ENCODE peak calls at places on chromosomes 6 and 20, in five cellular contexts. One of them, this sample, is unnamed.
A peak's percentile ranks its signal among the peaks of the same experiment; 100 is the strongest.

GRCh38 chr6:14924126-14925024 is 321.5 kb upstream of the JARID2 start:
- DNase-seq in IMR-90: peak; percentile 55
- DNase-seq in H1: peak; percentile 62
- DNase-seq in H9: peak; percentile 82
- DNase-seq in mesenchymal stem cell: peak; percentile 16
- DNase-seq in this sample: peak; percentile 91

GRCh38 chr20:8248051-8248450 is 116.0 kb downstream of the PLCB1 start:
- DNase-seq in IMR-90: no peak
- DNase-seq in H1: no peak
- DNase-seq in H9: no peak
- DNase-seq in mesenchymal stem cell: no peak
- DNase-seq in this sample: peak; percentile 30

GRCh38 chr6:30154709-30155521 is 6.1 kb downstream of the TRIM10 start:
- DNase-seq in IMR-90: peak; percentile 50
- DNase-seq in H1: no peak
- DNase-seq in H9: no peak
- DNase-seq in mesenchymal stem cell: peak; percentile 7
- DNase-seq in this sample: no peak

GRCh38 chr20:33273117-33273851 is 9.7 kb upstream of the BPIFB1 start:
- DNase-seq in IMR-90: no peak
- DNase-seq in H1: no peak
- DNase-seq in H9: no peak
- DNase-seq in mesenchymal stem cell: no peak
- DNase-seq in this sample: peak; percentile 32

GRCh38 chr6:154370545-154370944 is 13.9 kb upstream of the IPCEF1 start:
- DNase-seq in IMR-90: peak; percentile 58
- DNase-seq in H1: no peak
- DNase-seq in H9: no peak
- DNase-seq in mesenchymal stem cell: peak; percentile 41
- DNase-seq in this sample: no peak

GRCh38 chr6:39493174-39493573 is 170.7 kb upstream of the KCNK16 start:
- DNase-seq in IMR-90: no peak
- DNase-seq in H1: no peak
- DNase-seq in H9: no peak
- DNase-seq in mesenchymal stem cell: peak; percentile 66
- DNase-seq in this sample: peak; percentile 11

GRCh38 chr6:106051241-106051640 is 34.9 kb upstream of the PRDM1 start:
- DNase-seq in IMR-90: no peak
- DNase-seq in H1: peak; percentile 79
- DNase-seq in H9: peak; percentile 80
- DNase-seq in mesenchymal stem cell: no peak
- DNase-seq in this sample: no peak

GRCh38 chr20:43666376-43667328 is at the start of gene MYBL2:
- DNase-seq in IMR-90: peak; percentile 45
- DNase-seq in H1: peak; percentile 84
- DNase-seq in H9: peak; percentile 87
- DNase-seq in mesenchymal stem cell: peak; percentile 63
- DNase-seq in this sample: peak; percentile 47

GRCh38 chr20:37347891-37348642 is 2.1 kb downstream of the SRC start:
- DNase-seq in IMR-90: no peak
- DNase-seq in H1: no peak
- DNase-seq in H9: no peak
- DNase-seq in mesenchymal stem cell: no peak
- DNase-seq in this sample: no peak
- H2BK5ac ChIP-seq in IMR-90: no peak overlapping the region
- H2BK5ac ChIP-seq in H1: no peak overlapping the region
- H2BK5ac ChIP-seq in H9: no peak overlapping the region
- H2BK5ac ChIP-seq in mesenchymal stem cell: no peak overlapping the region
- H2BK5ac ChIP-seq in this sample: peak overlapping the region; percentile 24

GRCh38 chr20:51303731-51304670 is 238.5 kb downstream of the NFATC2 start:
- DNase-seq in IMR-90: no peak
- DNase-seq in H1: no peak
- DNase-seq in H9: no peak
- DNase-seq in mesenchymal stem cell: no peak
- DNase-seq in this sample: peak; percentile 81
- H2BK5ac ChIP-seq in IMR-90: no peak overlapping the region
- H2BK5ac ChIP-seq in H1: peak overlapping the region; percentile 1
- H2BK5ac ChIP-seq in H9: no peak overlapping the region
- H2BK5ac ChIP-seq in mesenchymal stem cell: no peak overlapping the region
- H2BK5ac ChIP-seq in this sample: peak overlapping the region; percentile 12

DNA sequence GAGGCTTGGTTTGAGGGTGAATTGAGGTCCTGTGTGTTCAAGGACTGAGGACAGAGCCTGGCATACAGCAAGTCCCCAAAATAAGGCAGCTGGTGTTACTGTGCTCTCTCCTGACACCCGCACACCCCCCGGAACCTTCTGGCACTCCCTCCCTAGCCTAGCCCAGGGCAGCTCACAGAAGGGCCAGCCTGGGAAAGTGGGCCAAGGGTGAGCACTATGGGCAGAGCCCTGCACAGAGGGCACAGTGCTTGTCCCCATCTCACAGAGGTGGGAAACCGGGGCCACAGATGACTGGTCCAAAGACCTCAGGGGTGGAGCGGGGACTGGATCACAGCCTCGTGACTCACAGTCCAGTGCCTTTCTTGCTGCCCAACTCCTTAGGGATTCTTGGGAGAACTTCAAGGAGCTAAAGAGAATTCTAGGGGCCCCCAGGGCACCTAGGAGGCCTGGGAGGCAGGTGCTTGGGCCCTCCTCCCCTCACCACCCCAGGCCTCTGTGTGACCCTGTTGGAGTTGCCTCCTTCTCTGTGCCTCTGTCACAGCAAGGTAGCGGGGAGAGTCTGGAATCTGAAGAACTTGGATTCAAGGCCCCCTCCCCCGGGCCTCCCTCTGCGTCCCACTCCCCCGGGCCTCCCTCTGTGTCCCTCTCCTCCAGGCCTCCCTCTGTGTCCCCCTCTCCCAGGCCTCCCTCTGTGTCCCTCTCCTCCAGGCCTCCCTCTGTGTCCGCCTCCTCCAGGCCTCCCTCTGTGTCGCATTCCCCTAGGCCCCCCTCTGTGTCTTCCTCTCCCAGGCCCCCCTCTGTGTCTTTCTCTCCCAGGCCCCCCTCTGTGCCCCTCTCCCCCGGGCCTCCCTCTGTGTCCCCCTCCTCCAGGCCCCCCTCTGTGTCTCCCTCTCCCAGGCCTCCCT is 13.5 kb downstream of the DLGAP4 start:
- DNase-seq in IMR-90: no peak
- DNase-seq in H1: no peak
- DNase-seq in H9: peak; percentile 22
- DNase-seq in mesenchymal stem cell: no peak
- DNase-seq in this sample: peak; percentile 25
- H2BK5ac ChIP-seq in IMR-90: no peak overlapping the region
- H2BK5ac ChIP-seq in H1: no peak overlapping the region
- H2BK5ac ChIP-seq in H9: no peak overlapping the region
- H2BK5ac ChIP-seq in mesenchymal stem cell: no peak overlapping the region
- H2BK5ac ChIP-seq in this sample: no peak overlapping the region

DNA sequence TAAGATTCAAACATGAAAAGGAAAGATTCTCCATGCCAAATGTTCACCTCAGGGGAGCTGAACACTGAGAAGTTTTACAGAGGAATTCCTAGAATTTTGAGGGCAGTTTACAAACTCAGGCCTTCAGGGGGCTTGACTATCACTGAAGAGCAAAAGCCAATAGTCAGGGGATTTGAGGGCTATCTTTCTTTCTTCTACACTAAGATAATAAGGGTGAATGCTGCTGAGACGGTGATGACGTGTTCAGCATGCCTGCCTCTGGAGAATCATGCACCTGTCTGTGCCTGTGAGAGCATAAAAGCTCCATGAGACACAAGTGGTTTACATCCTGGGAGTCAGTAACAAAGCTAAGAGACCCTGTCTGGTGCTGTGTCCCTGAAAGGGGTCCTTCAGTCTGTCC is 1085.6 kb downstream of the KIF16B start:
- DNase-seq in IMR-90: no peak
- DNase-seq in H1: no peak
- DNase-seq in H9: no peak
- DNase-seq in mesenchymal stem cell: no peak
- DNase-seq in this sample: peak; percentile 52
- H2BK5ac ChIP-seq in IMR-90: no peak overlapping the region
- H2BK5ac ChIP-seq in H1: no peak overlapping the region
- H2BK5ac ChIP-seq in H9: no peak overlapping the region
- H2BK5ac ChIP-seq in mesenchymal stem cell: no peak overlapping the region
- H2BK5ac ChIP-seq in this sample: no peak overlapping the region

GRCh38 chr6:140586426-140587061 is 1212.1 kb upstream of the CITED2 start:
- DNase-seq in IMR-90: no peak
- DNase-seq in H1: no peak
- DNase-seq in H9: no peak
- DNase-seq in mesenchymal stem cell: no peak
- DNase-seq in this sample: no peak

GRCh38 chr6:140576004-140576555 is 1201.6 kb upstream of the CITED2 start:
- DNase-seq in IMR-90: no peak
- DNase-seq in H1: no peak
- DNase-seq in H9: no peak
- DNase-seq in mesenchymal stem cell: no peak
- DNase-seq in this sample: peak; percentile 95

GRCh38 chr6:140579918-140580317 is 1205.5 kb upstream of the CITED2 start:
- DNase-seq in IMR-90: no peak
- DNase-seq in H1: no peak
- DNase-seq in H9: no peak
- DNase-seq in mesenchymal stem cell: no peak
- DNase-seq in this sample: no peak

GRCh38 chr6:140581601-140582000 is 1207.2 kb upstream of the CITED2 start:
- DNase-seq in IMR-90: no peak
- DNase-seq in H1: no peak
- DNase-seq in H9: no peak
- DNase-seq in mesenchymal stem cell: no peak
- DNase-seq in this sample: no peak
- H2BK5ac ChIP-seq in IMR-90: no peak overlapping the region
- H2BK5ac ChIP-seq in H1: no peak overlapping the region
- H2BK5ac ChIP-seq in H9: no peak overlapping the region
- H2BK5ac ChIP-seq in mesenchymal stem cell: no peak overlapping the region
- H2BK5ac ChIP-seq in this sample: no peak overlapping the region

GRCh38 chr6:89583559-89583958 is 55.0 kb downstream of the LYRM2 start:
- DNase-seq in IMR-90: no peak
- DNase-seq in H1: no peak
- DNase-seq in H9: no peak
- DNase-seq in mesenchymal stem cell: no peak
- DNase-seq in this sample: no peak

GRCh38 chr6:89585156-89585555 is 53.4 kb downstream of the LYRM2 start:
- DNase-seq in IMR-90: no peak
- DNase-seq in H1: no peak
- DNase-seq in H9: no peak
- DNase-seq in mesenchymal stem cell: no peak
- DNase-seq in this sample: peak; percentile 33

GRCh38 chr6:89582669-89583325 is 55.8 kb downstream of the LYRM2 start:
- DNase-seq in IMR-90: no peak
- DNase-seq in H1: no peak
- DNase-seq in H9: no peak
- DNase-seq in mesenchymal stem cell: no peak
- DNase-seq in this sample: no peak

GRCh38 chr6:89581669-89582068 is 56.9 kb downstream of the LYRM2 start:
- DNase-seq in IMR-90: no peak
- DNase-seq in H1: no peak
- DNase-seq in H9: no peak
- DNase-seq in mesenchymal stem cell: no peak
- DNase-seq in this sample: no peak

DNA sequence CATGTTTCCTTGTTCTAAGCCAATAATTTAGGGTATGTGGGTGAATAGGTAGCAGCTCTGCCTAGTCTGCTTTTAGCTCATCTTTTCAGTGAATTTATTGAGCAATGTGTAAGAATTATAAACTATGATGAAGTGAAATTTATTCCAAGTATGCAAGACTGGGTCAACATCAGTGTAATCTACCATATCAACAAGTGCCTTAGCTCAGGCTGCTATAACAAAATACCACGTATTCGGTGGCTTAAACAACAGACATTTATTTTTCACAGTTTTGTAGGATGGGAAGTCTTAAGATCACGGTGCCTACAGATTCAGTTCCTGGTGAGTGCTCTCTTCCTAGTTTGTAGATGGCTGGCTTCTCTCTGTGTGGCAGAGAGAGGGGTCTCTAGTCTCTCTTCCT is 54.0 kb downstream of the LYRM2 start:
- DNase-seq in IMR-90: no peak
- DNase-seq in H1: no peak
- DNase-seq in H9: no peak
- DNase-seq in mesenchymal stem cell: no peak
- DNase-seq in this sample: no peak
- H2BK5ac ChIP-seq in IMR-90: no peak overlapping the region
- H2BK5ac ChIP-seq in H1: no peak overlapping the region
- H2BK5ac ChIP-seq in H9: no peak overlapping the region
- H2BK5ac ChIP-seq in mesenchymal stem cell: no peak overlapping the region
- H2BK5ac ChIP-seq in this sample: no peak overlapping the region

DNA sequence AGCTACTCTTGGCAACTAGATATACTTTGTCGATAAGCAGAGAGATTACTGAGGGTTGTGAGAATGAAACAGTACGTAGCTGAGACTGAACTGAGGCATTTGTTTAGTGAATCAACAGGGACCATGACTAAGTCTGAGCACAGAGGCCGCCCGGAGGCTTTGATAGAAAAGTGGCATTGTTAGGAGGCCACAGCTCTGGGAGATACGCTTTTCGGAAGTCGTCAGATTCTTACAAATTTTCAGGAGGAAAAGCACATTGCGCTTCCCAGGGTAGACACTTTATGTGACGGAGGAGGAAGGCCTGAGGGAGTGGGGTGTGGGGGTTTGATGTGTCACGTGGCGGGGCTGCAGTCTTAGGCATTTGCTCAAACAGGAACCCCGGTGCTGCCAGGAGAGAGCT is 69.4 kb downstream of the PSMG4 start:
- DNase-seq in IMR-90: peak; percentile 52
- DNase-seq in H1: no peak
- DNase-seq in H9: no peak
- DNase-seq in mesenchymal stem cell: no peak
- DNase-seq in this sample: peak; percentile 97
- H2BK5ac ChIP-seq in IMR-90: no peak overlapping the region
- H2BK5ac ChIP-seq in H1: no peak overlapping the region
- H2BK5ac ChIP-seq in H9: no peak overlapping the region
- H2BK5ac ChIP-seq in mesenchymal stem cell: no peak overlapping the region
- H2BK5ac ChIP-seq in this sample: no peak overlapping the region

GRCh38 chr20:45857836-45858250 is 429 bp downstream of the ZSWIM3 start:
- DNase-seq in IMR-90: no peak
- DNase-seq in H1: no peak
- DNase-seq in H9: peak; percentile 89
- DNase-seq in mesenchymal stem cell: no peak
- DNase-seq in this sample: no peak
- H2BK5ac ChIP-seq in IMR-90: peak overlapping the region; percentile 72
- H2BK5ac ChIP-seq in H1: peak overlapping the region; percentile 89
- H2BK5ac ChIP-seq in H9: no peak overlapping the region
- H2BK5ac ChIP-seq in mesenchymal stem cell: no peak overlapping the region
- H2BK5ac ChIP-seq in this sample: peak overlapping the region; percentile 41

This sample was measured in trophoblast cell.